ENCODE peak calls at places on chromosomes 6 and 20, in eight cellular contexts. O is heart left ventricle, R is HCT116, G is cardiac muscle cell, J is pancreas, P is WERI-Rb-1, V is lower lobe of right lung, Q is adrenal gland. Z is an unnamed sample.

GRCh38 chr20:33277471-33278441 is 5.3 kb upstream of the BPIFB1 start:
- DNase-seq in O (no peak), R (no peak), G (peak; percentile 45), J (peak; percentile 49), P (no peak), V (no peak), Q (no peak), Z (no peak)

GRCh38 chr6:131916847-131917246 is 34.3 kb downstream of the CCN2 start:
- DNase-seq in O (no peak), R (no peak), G (no peak), J (no peak), P (no peak), V (no peak), Q (no peak), Z (no peak)

GRCh38 chr6:166997768-166998255 is 1.4 kb upstream of the CEP43 start:
- DNase-seq in O (no peak), R (peak; percentile 62), G (peak; percentile 79), J (peak; percentile 64), P (peak; percentile 81), V (peak; percentile 79), Q (peak; percentile 58), Z (peak; percentile 21)

GRCh38 chr20:13543783-13544182 is 94.9 kb downstream of the TASP1 start:
- DNase-seq in O (no peak), R (no peak), G (no peak), J (no peak), P (no peak), V (no peak), Q (no peak), Z (no peak)

GRCh38 chr6:106339334-106340029 is 13.9 kb upstream of the ATG5 start:
- DNase-seq in O (no peak), R (peak; percentile 57), G (peak; percentile 73), J (peak; percentile 67), P (peak; percentile 69), V (no peak), Q (peak; percentile 29), Z (peak; percentile 8)

GRCh38 chr20:44465001-44465560 is 10.6 kb upstream of the TTPAL start:
- DNase-seq in O (no peak), R (no peak), G (no peak), J (peak; percentile 74), P (no peak), V (no peak), Q (no peak), Z (no peak)

GRCh38 chr6:72760130-72760793 is 138.4 kb downstream of the KCNQ5 start:
- DNase-seq in O (no peak), R (no peak), G (peak; percentile 53), J (peak; percentile 8), P (no peak), V (no peak), Q (no peak), Z (no peak)

GRCh38 chr20:62476074-62476838 is 461 bp upstream of the GATA5 start:
- DNase-seq in O (peak; percentile 81), R (no peak), G (no peak), J (no peak), P (no peak), V (no peak), Q (peak; percentile 62), Z (no peak)

GRCh38 chr6:80333342-80333741 is 226.9 kb downstream of the BCKDHB start:
- DNase-seq in O (no peak), R (no peak), G (no peak), J (no peak), P (no peak), V (no peak), Q (no peak), Z (no peak)

GRCh38 chr20:62980970-62981369 is 25.8 kb downstream of the BHLHE23 start:
- DNase-seq in O (no peak), R (no peak), G (peak; percentile 6), J (no peak), P (no peak), V (no peak), Q (no peak), Z (no peak)

GRCh38 chr6:152136449-152136825 is 329.0 kb downstream of the ESR1 start:
- DNase-seq in O (no peak), R (peak; percentile 28), G (no peak), J (no peak), P (no peak), V (no peak), Q (no peak), Z (no peak)

GRCh38 chr6:135167617-135168016 is 13.5 kb upstream of the MYB start:
- DNase-seq in O (no peak), R (no peak), G (no peak), J (no peak), P (no peak), V (no peak), Q (no peak), Z (no peak)

GRCh38 chr6:85585741-85586140 is 7.9 kb downstream of the SNX14 start:
- DNase-seq in O (no peak), R (no peak), G (peak; percentile 39), J (no peak), P (no peak), V (no peak), Q (no peak), Z (no peak)

GRCh38 chr6:159716247-159717086 is 10.8 kb upstream of the WTAP start:
- DNase-seq in O (no peak), R (no peak), G (peak; percentile 97), J (peak; percentile 59), P (no peak), V (no peak), Q (peak; percentile 65), Z (peak; percentile 93)

GRCh38 chr6:106490030-106490429 is 129.5 kb downstream of the CRYBG1 start:
- DNase-seq in O (no peak), R (no peak), G (no peak), J (no peak), P (no peak), V (no peak), Q (no peak), Z (no peak)

GRCh38 chr6:81362246-81362645 is 390.2 kb downstream of the TENT5A start:
- DNase-seq in O (no peak), R (no peak), G (no peak), J (no peak), P (no peak), V (no peak), Q (no peak), Z (peak; percentile 33)

GRCh38 chr6:135403584-135403983 is 94.0 kb downstream of the AHI1 start:
- DNase-seq in O (no peak), R (no peak), G (no peak), J (no peak), P (no peak), V (no peak), Q (no peak), Z (no peak)

GRCh38 chr6:155142902-155143609 is 120.8 kb upstream of the CLDN20 start:
- DNase-seq in O (no peak), R (no peak), G (peak; percentile 29), J (no peak), P (no peak), V (no peak), Q (no peak), Z (no peak)

GRCh38 chr6:108587258-108588059 is 26.7 kb downstream of the FOXO3 start:
- DNase-seq in O (no peak), R (no peak), G (peak; percentile 81), J (no peak), P (no peak), V (no peak), Q (no peak), Z (no peak)

GRCh38 chr20:63014710-63015109 is 7.9 kb upstream of the BHLHE23 start:
- DNase-seq in O (peak; percentile 54), R (no peak), G (peak; percentile 38), J (no peak), P (peak; percentile 90), V (no peak), Q (no peak), Z (no peak)

GRCh38 chr6:11163932-11164331 is 52.4 kb upstream of the ERVFRD-1 start:
- DNase-seq in O (no peak), R (no peak), G (no peak), J (no peak), P (no peak), V (no peak), Q (no peak), Z (no peak)

GRCh38 chr6:15598273-15598778 is 64.5 kb downstream of the DTNBP1 start:
- DNase-seq in O (no peak), R (no peak), G (no peak), J (no peak), P (no peak), V (no peak), Q (no peak), Z (no peak)
- TF ChIP-seq CTCF in O (no peak), R (no peak), G (no peak), J (no peak), P (no peak), V (no peak), Q (no peak), Z (no peak)

GRCh38 chr6:31820051-31820389 is 4.7 kb downstream of the HSPA1A start:
- DNase-seq in O (no peak), R (no peak), G (no peak), J (no peak), P (no peak), V (no peak), Q (no peak), Z (no peak)
- H3K4me3 ChIP-seq in O (no peak overlapping the region), R (no peak overlapping the region), G (no peak overlapping the region), J (no peak overlapping the region), P (no peak overlapping the region), V (peak overlapping the region; percentile 69), Q (no peak overlapping the region), Z (no peak overlapping the region)

GRCh38 chr20:24117386-24117785 is 128.8 kb upstream of the GGTLC1 start:
- DNase-seq in O (no peak), R (no peak), G (no peak), J (no peak), P (no peak), V (no peak), Q (no peak), Z (no peak)

GRCh38 chr20:24118781-24119175 is 130.2 kb upstream of the GGTLC1 start:
- DNase-seq in O (no peak), R (no peak), G (peak; percentile 66), J (peak; percentile 29), P (no peak), V (no peak), Q (peak; percentile 38), Z (no peak)

GRCh38 chr20:24118096-24118780 is 129.7 kb upstream of the GGTLC1 start:
- DNase-seq in O (no peak), R (no peak), G (no peak), J (no peak), P (no peak), V (no peak), Q (no peak), Z (no peak)

GRCh38 chr20:24112360-24112759 is 123.8 kb upstream of the GGTLC1 start:
- DNase-seq in O (no peak), R (no peak), G (no peak), J (no peak), P (peak; percentile 16), V (no peak), Q (no peak), Z (no peak)

DNA sequence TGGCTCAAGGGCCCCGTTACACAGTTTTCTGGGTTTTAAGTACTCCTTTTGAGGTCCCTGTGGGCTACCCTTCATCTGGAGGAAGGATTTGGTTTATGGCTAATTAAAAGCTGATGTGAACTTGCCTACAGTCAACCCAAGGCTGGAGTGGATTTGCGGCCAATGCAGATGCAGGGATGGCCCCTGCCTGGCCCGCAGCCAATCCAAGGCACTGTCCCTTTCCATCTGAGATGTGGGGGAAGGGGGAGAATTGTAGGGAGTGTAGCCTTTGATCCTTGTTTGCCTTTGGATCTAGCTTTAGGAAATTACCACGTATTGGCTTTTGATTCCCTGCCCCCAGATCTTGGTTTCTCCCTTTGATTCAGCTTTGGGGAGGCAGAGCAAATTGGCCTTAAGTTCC is 128.0 kb upstream of the GGTLC1 start:
- DNase-seq in O (no peak), R (no peak), G (no peak), J (no peak), P (no peak), V (no peak), Q (no peak), Z (no peak)
- H3K36me3 ChIP-seq in O (no peaks in the 10 kb centered on the region), R (no peaks in the 10 kb centered on the region), G (no peaks in the 10 kb centered on the region), J (no peaks in the 10 kb centered on the region), P (no peaks in the 10 kb centered on the region), V (no peaks in the 10 kb centered on the region), Q (no peaks in the 10 kb centered on the region), Z (no peaks in the 10 kb centered on the region)

GRCh38 chr20:7174554-7174953 is 407.1 kb downstream of the BMP2 start:
- DNase-seq in O (no peak), R (no peak), G (no peak), J (no peak), P (no peak), V (no peak), Q (no peak), Z (no peak)
- TF ChIP-seq CTCF in O (no peak), R (no peak), G (no peak), J (no peak), P (no peak), V (no peak), Q (no peak), Z (no peak)